ENCODE peak calls at places on chromosome 2, in nine cellular contexts. T is adrenal gland, L is PC-3, E is bronchial epithelial cell, D is astrocyte of the spinal cord, F is IMR-90, O is lung, X is kidney, U is HCT116. H is an unnamed sample.

GRCh38 chr2:229835601-229836283 is 86.1 kb downstream of the TRIP12 start:
- DNase-seq in O (no peak), E (no peak), D (peak), F (peak), T (no peak), L (peak), X (no peak), U (no peak), H (peak)

GRCh38 chr2:39099820-39100728 is 20.8 kb downstream of the SOS1 start:
- DNase-seq in T (no peak), O (no peak), F (peak), D (peak), X (no peak), U (no peak), L (peak), E (peak), H (peak)

GRCh38 chr2:4135765-4136164 is 432.4 kb downstream of the DCDC2C start:
- DNase-seq in T (no peak), L (no peak), E (no peak), F (no peak), U (no peak), D (no peak), X (peak), O (no peak), H (no peak)

GRCh38 chr2:24830786-24831185 is 37.6 kb downstream of the CENPO start:
- DNase-seq in L (no peak), O (no peak), T (no peak), D (no peak), E (no peak), X (peak), F (no peak), U (no peak), H (no peak)

GRCh38 chr2:230888824-230889400 is 24.2 kb downstream of the ITM2C start:
- DNase-seq in F (no peak), L (no peak), U (no peak), X (peak), E (no peak), D (no peak), T (no peak), O (no peak), H (no peak)

GRCh38 chr2:20027260-20027677 is 14.8 kb upstream of the MATN3 start:
- DNase-seq in E (no peak), F (no peak), X (no peak), U (no peak), T (no peak), L (no peak), O (no peak), D (no peak), H (no peak)

GRCh38 chr2:190202018-190202417 is 117.6 kb downstream of the HIBCH start:
- DNase-seq in O (no peak), T (no peak), D (no peak), L (no peak), E (no peak), F (no peak), X (no peak), U (no peak), H (no peak)

GRCh38 chr2:197914778-197915177 is 110.4 kb downstream of the PLCL1 start:
- DNase-seq in E (peak), U (no peak), T (no peak), X (no peak), F (no peak), L (no peak), O (no peak), D (no peak), H (no peak)

GRCh38 chr2:111162718-111163331 is 42.1 kb downstream of the BCL2L11 start:
- DNase-seq in L (no peak), F (peak), T (no peak), D (no peak), U (no peak), X (no peak), O (no peak), E (peak), H (no peak)

GRCh38 chr2:137706786-137707613 is 257.3 kb upstream of the HNMT start:
- DNase-seq in X (peak), F (no peak), E (no peak), T (no peak), U (no peak), L (no peak), O (no peak), D (no peak), H (peak)

GRCh38 chr2:199455533-199456382 is 2.0 kb downstream of the SATB2 start:
- DNase-seq in D (no peak), E (peak), F (peak), U (peak), T (peak), X (peak), L (peak), O (no peak), H (peak)

DNA sequence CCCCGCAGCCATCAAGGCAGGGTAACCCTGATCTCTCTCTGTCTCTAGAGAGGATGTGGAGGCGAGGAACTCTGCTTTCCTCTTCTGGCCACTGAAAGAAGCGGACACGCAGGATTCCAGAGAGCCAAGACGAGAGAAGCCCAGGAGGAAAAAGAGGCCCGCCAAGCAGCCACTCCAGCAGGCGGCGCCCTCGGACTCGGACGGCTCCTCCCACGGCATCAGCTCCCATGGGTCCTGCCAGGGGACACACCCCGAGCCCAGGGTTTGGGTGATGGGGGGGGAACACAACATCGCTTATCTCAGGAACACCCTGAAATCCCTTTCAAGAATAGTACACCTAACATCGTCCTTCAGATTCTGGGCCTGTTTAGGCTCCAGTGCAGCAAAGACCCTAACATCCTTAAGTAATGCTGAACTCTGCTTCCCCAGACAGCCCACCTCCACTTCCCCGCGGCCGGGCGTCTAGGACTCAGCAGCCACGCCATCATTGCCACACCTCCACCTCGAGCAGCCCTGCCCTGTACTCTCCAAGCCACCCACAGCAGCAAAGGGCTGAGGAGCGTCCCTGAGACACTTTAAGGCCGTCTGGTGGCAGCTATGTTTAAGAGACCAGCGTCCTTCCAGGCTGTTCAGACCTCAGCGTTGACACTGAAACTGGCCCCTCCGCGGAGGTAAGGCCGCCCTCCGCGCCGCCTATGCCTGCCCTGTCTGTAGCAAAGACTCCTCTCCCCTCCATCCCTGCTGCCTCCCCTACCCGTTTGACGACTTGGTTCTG is 34.3 kb upstream of the CNGA3 start:
- DNase-seq in X (no peak), E (no peak), T (no peak), F (no peak), U (no peak), O (no peak), L (no peak), D (no peak), H (no peak)
- TF ChIP-seq CTCF in X (no peak), E (no peak), T (no peak), F (no peak), U (peak), O (no peak), L (no peak), D (no peak), H (no peak)

GRCh38 chr2:84942166-84942565 is 28.8 kb upstream of the KCMF1 start:
- DNase-seq in T (no peak), E (no peak), F (no peak), X (no peak), O (no peak), L (no peak), D (no peak), U (no peak), H (no peak)

GRCh38 chr2:84944257-84944909 is 26.6 kb upstream of the KCMF1 start:
- DNase-seq in F (no peak), X (no peak), O (no peak), U (no peak), L (no peak), D (no peak), E (no peak), T (no peak), H (no peak)

GRCh38 chr2:84942964-84943421 is 28.0 kb upstream of the KCMF1 start:
- DNase-seq in D (no peak), U (no peak), E (peak), F (peak), T (no peak), L (peak), X (no peak), O (no peak), H (no peak)

GRCh38 chr2:84947010-84947593 is 23.9 kb upstream of the KCMF1 start:
- DNase-seq in E (no peak), U (no peak), L (no peak), O (no peak), T (no peak), X (no peak), D (no peak), F (no peak), H (no peak)

DNA sequence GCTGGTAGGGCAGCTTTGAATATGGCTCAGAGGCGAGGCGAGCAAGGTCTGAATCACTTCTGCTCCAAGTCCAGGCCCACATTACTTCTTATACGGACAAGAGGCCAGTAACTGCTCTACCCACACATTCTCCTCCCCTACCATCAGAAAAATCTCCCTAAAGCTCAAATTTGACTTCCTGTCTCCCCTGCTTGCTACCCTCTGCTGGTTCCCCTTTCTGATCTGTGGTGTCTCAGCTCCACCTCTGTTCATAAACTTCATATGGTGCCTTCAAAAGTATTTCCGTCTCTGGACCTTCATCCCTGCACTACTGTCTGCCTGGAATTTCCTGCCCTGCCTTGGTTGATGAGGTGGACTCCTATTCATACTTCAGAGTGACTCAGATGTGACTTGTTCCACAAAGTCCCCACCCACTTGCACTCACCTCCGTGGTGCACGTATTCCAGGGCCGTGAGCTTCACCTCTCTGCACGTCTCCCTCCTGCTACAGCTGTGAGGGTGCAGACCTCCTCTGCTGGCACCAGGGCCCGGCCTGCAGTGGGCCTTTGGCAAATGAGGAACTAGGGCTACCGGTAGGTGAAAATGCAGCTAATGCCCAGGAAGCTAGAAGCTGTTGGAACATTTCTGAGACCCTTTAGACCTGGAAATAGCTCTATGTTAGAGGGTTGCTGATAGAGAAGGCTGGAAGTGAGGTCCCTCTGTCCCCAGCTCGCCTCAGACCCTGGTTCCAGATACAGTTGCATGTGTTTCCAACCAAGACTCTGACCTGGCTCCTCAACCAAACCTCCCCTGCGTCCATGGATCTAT is 24.6 kb upstream of the KCMF1 start:
- DNase-seq in X (peak), F (peak), T (no peak), L (peak), O (no peak), D (peak), U (peak), E (peak), H (peak)
- TF ChIP-seq CTCF in X (no peak), F (peak), T (no peak), L (peak), O (no peak), D (no peak), U (no peak), E (no peak), H (no peak)

GRCh38 chr2:201621293-201621999 is 21.9 kb downstream of the TMEM237 start:
- DNase-seq in O (no peak), F (peak), X (no peak), T (no peak), L (peak), E (no peak), U (no peak), D (peak), H (no peak)

GRCh38 chr2:201622306-201622705 is 21.0 kb downstream of the TMEM237 start:
- DNase-seq in O (no peak), D (peak), F (peak), E (no peak), T (no peak), U (no peak), L (no peak), X (no peak), H (no peak)

DNA sequence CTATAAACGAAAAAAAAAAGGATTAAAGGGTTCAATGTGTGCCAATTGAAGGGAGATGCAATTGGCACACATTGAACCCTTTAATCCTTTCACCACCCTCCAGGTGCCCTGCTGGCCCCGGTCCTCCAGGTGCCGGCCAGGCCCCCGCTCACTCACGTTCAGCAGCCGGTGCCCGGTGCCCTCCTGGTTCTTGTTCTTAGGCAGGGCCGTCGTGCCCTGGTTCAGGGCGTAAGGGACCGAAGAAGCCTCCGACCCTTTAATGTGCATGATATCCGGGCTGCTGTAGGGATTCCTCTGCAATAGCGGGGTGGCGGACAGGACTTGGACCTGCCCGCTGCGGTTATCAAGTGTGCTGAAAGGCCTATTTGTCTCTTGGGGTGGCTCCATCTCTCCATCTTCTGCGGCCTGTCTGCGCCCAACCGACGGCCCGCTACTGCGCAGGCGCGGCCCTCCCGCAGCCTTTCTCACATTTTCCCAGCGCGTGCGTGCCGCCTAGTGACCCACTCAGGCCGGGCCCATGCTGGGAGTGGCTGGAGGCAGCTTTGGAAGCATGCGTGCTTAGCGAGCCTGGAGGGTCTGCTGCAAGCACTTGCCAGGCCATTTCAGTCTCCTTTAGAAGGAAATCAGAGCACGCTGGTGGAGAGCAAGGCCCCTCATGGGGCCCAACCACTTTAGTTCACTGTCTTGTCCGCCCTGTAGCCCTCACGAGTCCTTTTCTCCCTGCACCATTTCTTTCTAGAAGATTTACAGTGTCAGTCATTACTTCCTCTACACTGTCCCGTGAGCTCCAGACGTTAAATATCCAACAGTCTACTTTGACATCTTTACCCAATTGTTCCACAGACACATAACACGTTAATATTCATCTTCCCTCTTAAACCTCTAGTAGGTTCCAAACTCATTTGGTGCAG is 24.3 kb downstream of the TMEM237 start:
- DNase-seq in T (peak), L (no peak), X (peak), F (peak), U (no peak), D (peak), E (peak), O (peak), H (no peak)
- TF ChIP-seq CTCF in T (peak), L (no peak), X (peak), F (peak), U (no peak), D (peak), E (peak), O (peak), H (no peak)

DNA sequence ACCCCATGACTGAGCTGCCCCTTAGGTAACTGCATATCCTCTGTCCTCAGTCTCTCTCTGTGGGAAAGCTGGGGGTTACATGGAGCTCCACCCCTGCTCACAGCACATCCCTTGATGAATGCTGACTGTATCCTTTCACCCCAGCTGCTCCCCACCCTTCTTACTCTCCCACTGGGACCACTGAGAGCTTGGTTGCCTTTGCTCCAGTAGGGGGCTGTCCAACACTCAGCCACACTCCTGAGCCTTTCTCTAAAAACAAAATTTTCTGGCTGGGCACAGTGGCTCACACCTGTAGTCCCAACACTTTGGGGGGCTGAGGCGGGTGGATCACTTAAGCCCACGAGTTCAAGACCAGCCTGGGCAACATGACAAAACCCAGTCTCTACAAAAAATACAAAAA is 89.2 kb upstream of the MSH2 start:
- DNase-seq in O (no peak), U (no peak), L (no peak), T (no peak), E (no peak), F (no peak), D (no peak), X (no peak), H (no peak)
- TF ChIP-seq CTCF in O (no peak), U (no peak), L (peak), T (no peak), E (no peak), F (no peak), D (peak), X (no peak), H (no peak)

DNA sequence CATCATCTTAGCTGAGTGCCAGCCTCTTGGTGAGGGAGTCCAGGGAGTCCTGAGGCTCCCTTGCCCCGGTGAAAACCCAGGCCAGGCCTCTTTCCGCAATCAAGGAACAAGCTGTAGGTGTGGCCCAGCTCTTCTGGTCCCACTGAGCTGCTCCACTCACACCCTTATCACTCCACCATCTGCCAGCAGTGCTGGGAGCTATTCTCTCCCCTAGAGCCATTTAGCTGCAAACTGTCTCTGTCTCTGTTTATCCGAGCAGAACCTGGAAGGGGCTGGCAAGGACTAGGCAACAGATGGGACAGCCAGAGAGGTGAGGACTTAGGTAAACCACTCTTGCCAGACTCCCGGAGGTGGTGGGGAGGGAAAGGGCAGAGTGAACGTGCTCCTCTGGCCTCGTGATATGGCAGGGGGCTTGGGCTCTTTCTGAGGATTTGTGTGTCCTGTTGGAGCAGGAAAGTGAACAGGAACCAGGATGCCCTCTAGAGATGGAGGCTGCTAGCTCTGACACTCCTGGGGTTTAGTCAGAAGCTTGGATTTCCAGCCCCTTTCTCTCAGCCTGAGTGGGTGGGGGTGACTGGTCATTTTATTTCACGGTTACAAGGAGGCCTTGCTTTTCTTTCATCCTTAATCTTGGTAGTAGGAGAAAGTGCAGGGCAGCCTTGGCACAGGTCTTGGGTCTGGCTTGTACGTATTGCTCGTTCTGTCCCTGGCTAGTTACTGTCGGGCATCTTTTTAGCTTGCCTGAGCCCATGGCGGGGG is 19.6 kb downstream of the B3GNT2 start:
- DNase-seq in F (peak), D (no peak), E (no peak), U (no peak), O (no peak), L (no peak), X (no peak), T (peak), H (no peak)
- TF ChIP-seq CTCF in F (no peak), D (no peak), E (no peak), U (no peak), O (no peak), L (no peak), X (no peak), T (no peak), H (no peak)

DNA sequence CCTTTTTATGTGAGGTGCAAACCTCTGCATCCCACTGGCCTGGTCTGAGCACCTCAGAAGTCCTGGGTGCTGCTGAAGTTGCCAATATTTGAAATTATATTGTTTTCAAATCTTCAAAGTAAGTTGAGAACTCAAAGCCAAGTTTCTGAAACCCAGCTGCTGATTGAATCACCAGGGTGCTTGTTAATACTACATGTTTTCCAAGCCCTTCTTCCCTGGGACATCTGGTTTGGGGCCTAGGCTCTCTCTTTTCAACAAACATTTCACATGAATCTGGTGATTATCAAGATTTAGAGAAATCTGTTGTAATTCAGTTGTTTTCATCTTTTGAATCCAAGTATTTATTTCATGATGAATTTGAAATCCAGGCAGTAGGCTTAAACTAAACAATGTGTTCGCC is 24.4 kb downstream of the MLPH start:
- DNase-seq in T (no peak), U (no peak), D (peak), L (no peak), F (peak), O (no peak), X (no peak), E (no peak), H (no peak)
- TF ChIP-seq CTCF in T (no peak), U (no peak), D (no peak), L (no peak), F (no peak), O (no peak), X (no peak), E (no peak), H (no peak)

H was measured in MCF 10A.